ENCODE peak calls at places on chromosomes 3 and 15, in five cellular contexts. D is Karpas-422; I is Kasumi-1; S is activated CD4-positive, alpha-beta T cell treated with anti-CD3 and anti-CD28 coated beads for 1 hour; K is uterus. P is an unnamed sample.

GRCh38 chr3:21621396-21621695 is 129.7 kb downstream of the ZNF385D start:
- DNase-seq in D (no peak), S (no peak), K (no peak), I (no peak), P (no peak)

GRCh38 chr3:13008114-13008995 is 64.9 kb downstream of the IQSEC1 start:
- DNase-seq in K (no peak), S (no peak), D (no peak), I (no peak), P (peak; percentile 18)

GRCh38 chr15:36529296-36530011 is 50.0 kb upstream of the CDIN1 start:
- DNase-seq in S (no peak), I (no peak), K (no peak), D (no peak), P (no peak)

GRCh38 chr15:37756407-37756806 is 178.0 kb upstream of the TMCO5A start:
- DNase-seq in K (no peak), D (no peak), S (no peak), I (no peak), P (no peak)

GRCh38 chr3:63862804-63863149 is 828 bp downstream of the THOC7 start:
- DNase-seq in D (peak; percentile 59), I (no peak), K (no peak), S (no peak), P (no peak)

GRCh38 chr3:58025824-58026579 is 17.8 kb downstream of the FLNB start:
- DNase-seq in I (no peak), S (no peak), K (no peak), D (no peak), P (peak; percentile 70)

GRCh38 chr15:63722144-63722543 is 111.6 kb downstream of the HERC1 start:
- DNase-seq in D (no peak), K (no peak), S (no peak), I (no peak), P (no peak)

GRCh38 chr3:15281817-15282216 is 50.6 kb downstream of the SH3BP5 start:
- DNase-seq in D (no peak), I (no peak), K (no peak), S (no peak), P (no peak)

GRCh38 chr3:149623819-149624218 is 34.0 kb downstream of the WWTR1 start:
- DNase-seq in D (no peak), K (no peak), S (no peak), I (peak; percentile 31), P (no peak)

GRCh38 chr15:95912280-95912625 is 418.2 kb upstream of the NR2F2 start:
- DNase-seq in D (no peak), S (no peak), I (no peak), K (no peak), P (no peak)

GRCh38 chr3:53813876-53814275 is 32.3 kb downstream of the CHDH start:
- DNase-seq in K (no peak), S (no peak), I (no peak), D (no peak), P (no peak)

GRCh38 chr3:119899178-119899511 is 117.2 kb downstream of the NR1I2 start:
- DNase-seq in D (no peak), K (no peak), S (no peak), I (no peak), P (no peak)

GRCh38 chr3:69386535-69387385 is 872 bp upstream of the FRMD4B start:
- DNase-seq in I (no peak), S (no peak), D (no peak), K (no peak), P (no peak)

GRCh38 chr3:123618768-123619484 is 34.1 kb upstream of the HACD2 start:
- DNase-seq in K (peak; percentile 77), I (peak; percentile 88), D (peak; percentile 82), S (no peak), P (peak; percentile 75)

GRCh38 chr3:124498891-124499290 is 231.4 kb upstream of the UMPS start:
- DNase-seq in S (no peak), D (no peak), K (no peak), I (no peak), P (no peak)

GRCh38 chr3:69008980-69009379 is 4.5 kb downstream of the EOGT start:
- DNase-seq in S (no peak), D (no peak), I (no peak), K (no peak), P (no peak)